ENCODE peak calls at places on chromosomes 16 and 17, in seven cellular contexts. F is stomach, R is HCT116, V is sigmoid colon, H is breast epithelium, A is A549, P is right lobe of liver. X is an unnamed sample.

GRCh38 chr17:1108560-1108809 is 71.3 kb downstream of the ABR start:
- DNase-seq in H (no peak), R (no peak), V (no peak), P (no peak), F (no peak), A (no peak), X (no peak)

GRCh38 chr16:85067024-85067423 is 39.4 kb downstream of the KIAA0513 start:
- DNase-seq in F (no peak), H (no peak), P (no peak), A (no peak), V (no peak), R (no peak), X (no peak)

GRCh38 chr17:3683054-3683511 is 12.9 kb downstream of the P2RX5 start:
- DNase-seq in H (no peak), V (no peak), R (peak), A (peak), P (no peak), F (peak), X (no peak)

GRCh38 chr17:40448213-40448638 is 5.0 kb downstream of the IGFBP4 start:
- DNase-seq in V (peak), R (no peak), A (no peak), P (peak), H (no peak), F (no peak), X (no peak)

GRCh38 chr16:75304521-75305363 is 53.3 kb upstream of the BCAR1 start:
- DNase-seq in R (peak), A (peak), F (peak), P (no peak), V (peak), H (no peak), X (no peak)

GRCh38 chr17:38605230-38605851 is 411 bp downstream of the SRCIN1 start:
- DNase-seq in H (no peak), F (no peak), V (no peak), A (no peak), P (no peak), R (no peak), X (no peak)

GRCh38 chr16:19601083-19601976 is 45.8 kb downstream of the VPS35L start:
- DNase-seq in P (no peak), H (no peak), R (peak), A (peak), V (no peak), F (no peak), X (no peak)

GRCh38 chr17:60766778-60767190 is 89.1 kb downstream of the BCAS3 start:
- DNase-seq in V (no peak), R (no peak), F (no peak), H (no peak), P (no peak), A (no peak), X (no peak)

GRCh38 chr17:71505200-71505599 is 615.6 kb upstream of the SOX9 start:
- DNase-seq in R (no peak), P (no peak), F (no peak), A (no peak), H (no peak), V (no peak), X (no peak)

GRCh38 chr16:80066805-80067580 is 466.5 kb upstream of the MAF start:
- DNase-seq in A (no peak), H (no peak), F (no peak), R (no peak), P (no peak), V (no peak), X (no peak)

GRCh38 chr17:70251704-70252103 is 82.4 kb downstream of the KCNJ2 start:
- DNase-seq in H (no peak), V (no peak), A (no peak), P (no peak), F (no peak), R (no peak), X (no peak)

GRCh38 chr17:50872710-50873424 is 6.7 kb upstream of the TOB1 start:
- DNase-seq in A (no peak), P (no peak), H (no peak), R (no peak), V (peak), F (peak), X (no peak)

GRCh38 chr17:81094224-81094743 is 59.3 kb downstream of the BAIAP2 start:
- DNase-seq in R (no peak), A (no peak), H (no peak), V (no peak), F (no peak), P (no peak), X (no peak)

GRCh38 chr16:12535535-12536411 is 267.9 kb downstream of the CPPED1 start:
- DNase-seq in H (no peak), F (no peak), A (peak), R (no peak), V (no peak), P (no peak), X (no peak)

GRCh38 chr17:64148699-64149098 is 18.8 kb upstream of the ERN1 start:
- DNase-seq in P (no peak), H (no peak), F (peak), A (peak), V (no peak), R (no peak), X (no peak)

GRCh38 chr16:89473791-89474414 is 16.5 kb downstream of the ANKRD11 start:
- DNase-seq in H (no peak), V (no peak), R (no peak), A (no peak), F (no peak), P (no peak), X (no peak)

GRCh38 chr17:7435676-7436555 is 681 bp downstream of the TMEM102 start:
- DNase-seq in V (no peak), R (peak), F (peak), H (no peak), P (peak), A (peak), X (peak)

GRCh38 chr16:57540906-57541753 is 1.3 kb upstream of the ADGRG5 start:
- DNase-seq in R (no peak), V (no peak), H (peak), A (no peak), F (peak), P (peak), X (peak)

GRCh38 chr17:2214047-2214717 is 89.4 kb downstream of the SMG6 start:
- DNase-seq in R (no peak), A (no peak), H (no peak), F (no peak), P (no peak), V (peak), X (peak)

GRCh38 chr17:49699967-49700575 is 7.7 kb downstream of the SLC35B1 start:
- DNase-seq in F (no peak), P (no peak), A (no peak), R (no peak), V (no peak), H (no peak), X (no peak)

GRCh38 chr17:7084058-7084457 is 4.0 kb upstream of the CLEC10A start:
- DNase-seq in V (no peak), A (no peak), P (peak), F (no peak), H (no peak), R (no peak), X (no peak)

GRCh38 chr17:39756376-39757079 is 18.8 kb downstream of the GRB7 start:
- DNase-seq in V (peak), H (no peak), A (no peak), P (no peak), F (no peak), R (no peak), X (no peak)

GRCh38 chr16:10590342-10590741 is 9.9 kb upstream of the EMP2 start:
- DNase-seq in A (no peak), F (no peak), H (no peak), P (no peak), V (no peak), R (no peak), X (no peak)

GRCh38 chr16:30030011-30030685 is 923 bp downstream of the TLCD3B start:
- DNase-seq in P (no peak), H (no peak), R (no peak), V (no peak), F (no peak), A (no peak), X (no peak)

GRCh38 chr17:79982986-79983385 is 52.7 kb downstream of the TBC1D16 start:
- DNase-seq in A (no peak), H (peak), V (peak), F (no peak), P (peak), R (no peak), X (no peak)

GRCh38 chr17:50905460-50905803 is 39.3 kb upstream of the TOB1 start:
- DNase-seq in H (no peak), A (no peak), V (no peak), F (peak), R (no peak), P (peak), X (no peak)

GRCh38 chr16:65070831-65071230 is 51.0 kb downstream of the CDH11 start:
- DNase-seq in F (peak), P (no peak), V (peak), H (peak), A (peak), R (no peak), X (no peak)

GRCh38 chr17:30450125-30451027 is 26.8 kb upstream of the GOSR1 start:
- DNase-seq in V (no peak), F (no peak), R (no peak), A (peak), P (no peak), H (no peak), X (no peak)

GRCh38 chr17:17855976-17856375 is 19.2 kb upstream of the SREBF1 start:
- DNase-seq in A (no peak), V (no peak), F (no peak), P (no peak), H (no peak), R (no peak), X (no peak)

GRCh38 chr17:17857496-17857895 is 20.7 kb upstream of the SREBF1 start:
- DNase-seq in A (no peak), F (no peak), V (no peak), H (no peak), P (no peak), R (no peak), X (no peak)

GRCh38 chr17:17860761-17861107 is 23.9 kb upstream of the SREBF1 start:
- DNase-seq in V (no peak), A (no peak), H (no peak), R (no peak), F (no peak), P (no peak), X (no peak)

GRCh38 chr17:17856386-17856785 is 19.6 kb upstream of the SREBF1 start:
- DNase-seq in F (no peak), H (no peak), R (no peak), A (no peak), P (no peak), V (no peak), X (no peak)

GRCh38 chr17:17859909-17860760 is 23.3 kb upstream of the SREBF1 start:
- DNase-seq in R (no peak), P (peak), A (peak), F (peak), H (peak), V (peak), X (peak)
- TF ChIP-seq POLR2A in R (no peak), P (peak), A (no peak), F (no peak), H (no peak), V (no peak), X (no peak)

GRCh38 chr17:10034719-10035475 is 129.8 kb upstream of the RCVRN start:
- DNase-seq in A (no peak), V (no peak), H (no peak), R (no peak), P (no peak), F (no peak), X (no peak)
- H3K27ac ChIP-seq in A (no peak), V (peak), H (peak), R (no peak), P (no peak), F (peak), X (no peak)

DNA sequence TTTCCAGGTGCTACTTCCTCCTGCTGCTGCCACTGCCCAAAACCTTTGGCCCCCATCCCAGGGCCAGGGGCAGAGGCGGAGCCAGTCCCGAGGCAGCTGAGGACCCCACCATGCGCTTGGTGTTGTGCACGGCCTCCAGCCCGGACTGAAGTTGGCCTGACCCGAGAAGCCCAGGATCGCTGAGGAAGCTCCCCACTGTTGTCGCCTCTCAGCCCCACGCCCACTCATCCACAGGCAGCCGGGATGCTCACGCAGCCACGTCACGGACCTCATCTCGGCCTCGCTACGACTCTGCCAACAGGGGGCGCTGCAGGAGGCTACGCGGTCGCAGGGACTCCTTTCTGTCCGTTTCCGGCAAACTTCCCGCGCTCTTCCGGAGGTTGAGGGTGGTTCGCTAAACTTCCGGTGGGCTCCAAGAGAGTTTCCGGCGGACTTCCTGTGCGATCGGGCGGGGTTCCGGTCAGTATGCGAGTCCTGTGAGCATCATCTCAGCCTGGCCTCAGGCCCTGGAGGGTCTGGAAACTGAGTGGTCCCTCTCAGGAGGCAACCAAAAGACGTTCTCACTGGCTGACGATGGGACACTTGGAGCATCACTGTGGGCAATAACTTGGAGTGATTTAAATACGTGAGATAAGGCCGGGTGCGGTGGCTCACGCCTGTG is 12.4 kb downstream of the ZG16B start:
- DNase-seq in A (peak), F (peak), V (peak), R (peak), P (peak), H (no peak), X (peak)
- H3K4me3 ChIP-seq in A (no peak), F (no peak), V (peak), R (peak), P (no peak), H (peak), X (peak)

DNA sequence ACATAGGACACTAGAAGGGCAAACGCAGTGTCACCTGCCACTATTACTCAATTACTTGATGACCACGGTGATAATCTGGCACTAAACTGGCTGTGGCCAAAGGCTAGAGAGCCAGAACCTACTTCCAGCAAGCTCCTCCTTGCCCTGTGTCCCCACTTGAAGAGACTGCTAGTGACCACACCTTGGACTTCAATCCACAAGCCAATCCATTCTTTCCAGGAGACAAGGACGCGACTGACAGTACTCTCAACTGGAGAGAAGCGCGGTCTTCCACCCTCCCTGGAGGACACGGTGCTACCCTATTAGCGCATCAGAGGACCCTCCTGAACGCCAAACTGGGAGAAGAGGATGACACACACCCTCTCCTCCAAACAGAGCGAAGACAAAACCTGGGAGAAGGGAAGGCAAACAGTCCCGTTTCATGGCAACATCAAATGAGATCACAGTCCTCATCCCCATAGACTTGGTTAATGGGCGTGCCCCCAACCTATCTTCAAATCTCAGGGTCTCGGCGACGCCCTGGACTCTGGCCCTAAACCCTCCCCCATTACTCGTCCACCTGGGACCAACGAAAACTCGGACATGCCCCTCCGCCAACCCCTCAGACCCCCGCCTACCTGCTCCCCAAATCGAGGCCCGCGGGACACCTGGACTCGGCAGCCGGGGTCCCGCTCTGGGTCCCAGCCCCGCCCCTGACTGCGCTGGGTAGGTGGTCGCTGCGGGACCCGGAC is 508 bp downstream of the FLCN start:
- DNase-seq in H (no peak), V (no peak), F (no peak), P (peak), R (no peak), A (peak), X (no peak)
- TF ChIP-seq POLR2A in H (no peak), V (no peak), F (no peak), P (peak), R (no peak), A (no peak), X (peak)

GRCh38 chr17:13518271-13519000 is 83.3 kb downstream of the HS3ST3A1 start:
- DNase-seq in P (no peak), V (peak), F (no peak), R (no peak), A (no peak), H (no peak), X (no peak)

GRCh38 chr17:13508916-13509315 is 92.8 kb downstream of the HS3ST3A1 start:
- DNase-seq in H (no peak), V (no peak), R (no peak), P (no peak), A (no peak), F (no peak), X (no peak)

GRCh38 chr17:13510062-13510461 is 91.7 kb downstream of the HS3ST3A1 start:
- DNase-seq in R (no peak), V (no peak), A (no peak), H (no peak), P (no peak), F (no peak), X (no peak)

GRCh38 chr17:13509561-13509960 is 92.2 kb downstream of the HS3ST3A1 start:
- DNase-seq in A (no peak), P (no peak), H (no peak), F (no peak), V (no peak), R (no peak), X (no peak)

DNA sequence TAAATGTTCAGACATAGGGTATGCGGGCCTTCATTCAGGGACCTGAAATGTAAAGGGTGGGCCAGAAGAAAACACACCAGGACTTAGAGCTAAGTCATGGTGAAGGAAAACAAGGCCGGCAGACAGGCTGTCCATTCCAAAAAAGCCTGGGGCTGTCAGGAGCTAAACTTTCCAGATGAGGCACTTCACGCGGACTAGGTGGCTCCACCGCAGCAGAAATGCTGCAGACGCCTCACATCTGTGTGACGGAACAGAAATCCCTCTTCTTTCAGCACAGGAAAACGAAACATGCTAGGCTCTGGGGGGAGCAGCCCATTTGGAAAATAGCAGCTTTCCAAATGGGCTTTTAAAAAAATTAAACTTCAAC is 88.7 kb downstream of the HS3ST3A1 start:
- DNase-seq in P (no peak), F (no peak), R (no peak), V (peak), A (no peak), H (no peak), X (no peak)
- H3K27ac ChIP-seq in P (no peak), F (no peak), R (no peak), V (no peak), A (no peak), H (no peak), X (no peak)

X was measured in Peyer's patch.